ENCODE peak calls at places on chromosomes 2 and 18, in nine cellular contexts. Y is small intestine; O is iPS-NIHi11; C is foreskin fibroblast; V is GM10248; J is lower leg skin; P is globus pallidus; A is activated naive CD4-positive, alpha-beta T cell; F is activated T-helper 1 cell treated with Interleukin-2 at 50 U/mL for 16 hours. W is an unnamed sample.

GRCh38 chr18:45686892-45687611 is 36.9 kb upstream of the SLC14A1 start:
- DNase-seq in V (peak; percentile 68), C (peak; percentile 61), A (no peak), J (no peak), F (peak; percentile 22), P (no peak), O (no peak), Y (peak; percentile 55), W (peak; percentile 65)

GRCh38 chr2:60051991-60052390 is 501.5 kb downstream of the BCL11A start:
- DNase-seq in J (no peak), P (no peak), Y (no peak), F (no peak), C (no peak), O (no peak), A (no peak), V (no peak), W (no peak)

GRCh38 chr2:154914606-154915005 is 216.1 kb downstream of the KCNJ3 start:
- DNase-seq in C (no peak), Y (no peak), F (no peak), O (no peak), V (no peak), A (no peak), J (no peak), P (no peak), W (no peak)

GRCh38 chr2:20728114-20728758 is 61.3 kb downstream of the GDF7 start:
- DNase-seq in F (no peak), Y (no peak), V (no peak), C (no peak), A (no peak), O (no peak), J (no peak), P (no peak), W (no peak)

GRCh38 chr2:2484301-2484700 is 153.2 kb upstream of the MYT1L start:
- DNase-seq in O (no peak), A (no peak), F (no peak), Y (no peak), P (no peak), J (no peak), C (no peak), V (no peak), W (no peak)

GRCh38 chr2:182639971-182640370 is 76.1 kb upstream of the DNAJC10 start:
- DNase-seq in C (no peak), F (no peak), A (no peak), V (no peak), O (no peak), J (no peak), Y (no peak), P (no peak), W (no peak)

GRCh38 chr2:159249955-159250723 is 36.4 kb downstream of the WDSUB1 start:
- DNase-seq in O (peak; percentile 41), C (peak; percentile 86), A (no peak), P (peak; percentile 85), J (peak; percentile 92), F (no peak), V (peak; percentile 33), Y (peak; percentile 69), W (peak; percentile 13)

GRCh38 chr18:8933714-8934284 is 168.7 kb upstream of the NDUFV2 start:
- DNase-seq in J (no peak), O (no peak), P (no peak), A (no peak), Y (peak; percentile 20), C (no peak), V (no peak), F (no peak), W (no peak)